ENCODE peak calls at places on chromosomes 6 and 20, in four cellular contexts. M, U, S and A are unnamed samples.

GRCh38 chr20:48691523-48691922 is 136.3 kb downstream of the PREX1 start:
- DNase-seq in M (no peak), U (no peak), S (no peak), A (peak; percentile 15)

GRCh38 chr6:130140084-130140483 is 82.7 kb downstream of the SAMD3 start:
- DNase-seq in M (no peak), S (no peak), U (no peak), A (no peak)

GRCh38 chr6:88983532-88983931 is 20.1 kb upstream of the RNGTT start:
- DNase-seq in M (no peak), U (peak; percentile 22), S (no peak), A (no peak)

GRCh38 chr6:7697820-7698623 is 27.9 kb upstream of the BMP6 start:
- DNase-seq in S (no peak), U (no peak), M (no peak), A (no peak)

GRCh38 chr20:58447733-58448391 is 58.8 kb downstream of the VAPB start:
- DNase-seq in U (peak; percentile 63), M (no peak), S (peak; percentile 54), A (no peak)

GRCh38 chr6:6483168-6483567 is 105.4 kb upstream of the LY86 start:
- DNase-seq in U (no peak), S (no peak), M (no peak), A (no peak)

GRCh38 chr6:22078288-22078687 is 218.5 kb downstream of the PRL start:
- DNase-seq in M (no peak), S (no peak), U (no peak), A (no peak)

GRCh38 chr6:96235927-96236326 is 220.2 kb downstream of the FUT9 start:
- DNase-seq in S (no peak), U (no peak), M (no peak), A (no peak)

GRCh38 chr6:53811082-53811481 is 16.3 kb downstream of the LRRC1 start:
- DNase-seq in S (no peak), U (no peak), M (no peak), A (no peak)

GRCh38 chr6:28215425-28215824 is 9.7 kb upstream of the ZSCAN9 start:
- DNase-seq in S (no peak), M (no peak), U (peak; percentile 38), A (no peak)

GRCh38 chr20:381581-382290 is 1.2 kb downstream of the TRIB3 start:
- DNase-seq in S (peak; percentile 84), M (peak; percentile 87), U (peak; percentile 75), A (no peak)

GRCh38 chr20:16368645-16369292 is 204.5 kb downstream of the KIF16B start:
- DNase-seq in M (no peak), S (no peak), U (no peak), A (no peak)

GRCh38 chr6:157187182-157188093 is 135.9 kb downstream of the TMEM242 start:
- DNase-seq in S (no peak), U (no peak), M (no peak), A (no peak)

GRCh38 chr6:169866140-169866534 is 114.7 kb downstream of the ERMARD start:
- DNase-seq in M (no peak), U (no peak), S (no peak), A (no peak)

GRCh38 chr6:147274776-147275175 is 70.6 kb downstream of the STXBP5 start:
- DNase-seq in S (no peak), U (no peak), M (no peak), A (no peak)

GRCh38 chr6:151260191-151260590 is 20.4 kb downstream of the AKAP12 start:
- DNase-seq in M (no peak), U (no peak), S (no peak), A (no peak)

GRCh38 chr20:15220009-15220656 is 882.7 kb upstream of the FLRT3 start:
- DNase-seq in S (no peak), M (no peak), U (no peak), A (no peak)

GRCh38 chr6:105087571-105088211 is 92.1 kb downstream of the POPDC3 start:
- DNase-seq in U (peak; percentile 48), M (no peak), S (peak; percentile 55), A (no peak)

GRCh38 chr6:146968041-146968760 is 236.0 kb upstream of the STXBP5 start:
- DNase-seq in S (no peak), U (no peak), M (no peak), A (no peak)

GRCh38 chr6:38337819-38338465 is 301.8 kb downstream of the BTBD9 start:
- DNase-seq in U (no peak), M (no peak), S (no peak), A (no peak)

GRCh38 chr6:124962617-124963415 is 579 bp downstream of the RNF217 start:
- DNase-seq in S (no peak), U (peak; percentile 55), M (peak; percentile 72), A (no peak)

GRCh38 chr6:44167567-44167966 is 8.9 kb downstream of the CAPN11 start:
- DNase-seq in M (no peak), S (no peak), U (no peak), A (no peak)

GRCh38 chr20:51014797-51015722 is 7.8 kb downstream of the KCNG1 start:
- DNase-seq in U (peak; percentile 68), S (peak; percentile 37), M (no peak), A (no peak)

GRCh38 chr6:41469951-41470340 is 76.2 kb upstream of the FOXP4 start:
- DNase-seq in S (peak; percentile 46), U (no peak), M (no peak), A (no peak)

GRCh38 chr6:87944541-87944954 is 103.1 kb upstream of the SPACA1 start:
- DNase-seq in S (no peak), U (no peak), M (peak; percentile 77), A (no peak)

GRCh38 chr20:22374678-22375590 is 209.4 kb downstream of the FOXA2 start:
- DNase-seq in U (no peak), S (no peak), M (no peak), A (no peak)

GRCh38 chr20:36112112-36112511 is 42.4 kb upstream of the EPB41L1 start:
- DNase-seq in M (no peak), S (no peak), U (no peak), A (no peak)

GRCh38 chr6:11968241-11968806 is 43.8 kb upstream of the HIVEP1 start:
- DNase-seq in S (peak; percentile 48), U (peak; percentile 57), M (no peak), A (no peak)

GRCh38 chr6:154433477-154434241 is 76.8 kb downstream of the CNKSR3 start:
- DNase-seq in M (no peak), U (no peak), S (no peak), A (no peak)
- TF ChIP-seq CTCF in M (no peak), U (no peak), S (no peak), A (no peak)

DNA sequence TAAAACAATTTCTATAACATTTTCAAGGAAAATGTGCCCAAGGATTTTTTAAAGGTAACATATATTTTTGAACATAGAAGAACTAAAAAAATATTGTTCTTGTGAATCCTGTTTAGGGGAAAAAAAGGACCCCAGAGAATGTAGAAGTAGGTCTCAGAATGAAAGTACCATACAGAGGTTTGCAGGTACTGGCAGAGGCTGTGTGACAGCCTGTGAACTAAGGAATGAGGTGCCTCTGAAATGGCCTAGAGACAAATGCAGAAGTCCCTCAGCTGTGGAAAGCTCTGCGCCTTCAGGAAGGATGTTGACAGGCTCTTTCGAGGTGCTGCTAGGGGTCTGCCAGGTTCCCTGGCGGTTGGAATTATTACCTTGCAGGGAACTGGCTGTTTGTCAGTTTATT is 8.5 kb upstream of the TUBB2B start:
- DNase-seq in S (no peak), U (no peak), M (no peak), A (no peak)
- TF ChIP-seq CTCF in S (no peak), U (no peak), M (no peak), A (no peak)

DNA sequence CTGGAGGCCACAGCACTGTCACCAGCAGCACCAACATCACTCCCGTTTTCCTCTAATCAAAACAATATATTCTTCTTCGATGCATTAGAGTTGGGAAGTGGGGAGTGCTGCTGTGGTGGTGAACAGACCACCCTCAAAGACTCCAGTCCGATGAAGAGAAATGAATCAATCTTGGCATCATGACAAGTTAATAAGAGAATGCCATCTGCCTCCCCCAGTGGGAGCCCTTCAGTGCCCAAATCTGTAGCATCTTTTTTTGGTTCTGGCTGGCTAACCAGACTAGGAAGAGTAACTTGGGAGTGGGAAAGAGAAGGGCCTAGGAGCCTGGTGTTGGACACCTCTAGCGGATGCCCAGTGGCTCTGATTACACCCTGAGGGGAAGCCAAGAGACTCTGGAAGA is 317.1 kb upstream of the RNF24 start:
- DNase-seq in S (no peak), M (no peak), U (no peak), A (no peak)
- TF ChIP-seq CTCF in S (no peak), M (no peak), U (no peak), A (no peak)

GRCh38 chr20:29878777-29879442 is 1378.6 kb upstream of the DEFB115 start:
- DNase-seq in M (peak; percentile 69), U (no peak), S (no peak), A (peak; percentile 98)
- TF ChIP-seq CTCF in M (no peak), U (no peak), S (no peak), A (no peak)

DNA sequence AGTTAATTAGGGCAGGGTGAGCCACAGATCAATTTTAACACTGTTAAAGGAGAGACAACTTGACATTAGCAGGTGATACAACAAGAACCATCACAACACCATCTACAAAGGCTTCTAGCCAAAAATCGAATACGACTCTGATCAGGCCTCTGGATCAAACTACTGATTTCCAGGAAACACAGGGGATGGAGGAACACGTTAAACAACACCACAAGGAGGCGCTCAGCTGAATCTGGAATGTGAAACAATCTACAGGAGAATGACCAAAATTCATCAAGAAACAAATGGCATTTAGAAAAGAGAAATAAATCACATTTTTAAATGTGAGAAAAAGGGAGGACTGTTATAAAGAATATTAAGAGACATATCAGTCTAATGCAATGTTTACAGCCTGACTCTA is 13.5 kb upstream of the MAFB start:
- DNase-seq in M (no peak), S (no peak), U (peak; percentile 23), A (no peak)
- TF ChIP-seq CTCF in M (no peak), S (no peak), U (peak; percentile 33), A (peak; percentile 41)